ENCODE peak calls at places on chromosome 2, in six cellular contexts. A is AG04450; W is stomach; G is stromal cell of bone marrow; K is naive thymus-derived CD4-positive, alpha-beta T cell; N is choroid plexus epithelial cell. L is an unnamed sample.

GRCh38 chr2:20065885-20066602 is 14.6 kb upstream of the LAPTM4A start:
- DNase-seq in N (peak; percentile 69), K (no peak), G (no peak), W (peak; percentile 50), A (no peak), L (peak; percentile 69)

GRCh38 chr2:225670111-225670974 is 270.8 kb downstream of the NYAP2 start:
- DNase-seq in N (peak; percentile 79), K (no peak), W (no peak), A (peak; percentile 42), G (peak; percentile 31), L (peak; percentile 70)

GRCh38 chr2:46460991-46461715 is 18.2 kb upstream of the TMEM247 start:
- DNase-seq in W (peak; percentile 87), G (peak; percentile 34), N (peak; percentile 73), K (peak; percentile 61), A (peak; percentile 41), L (peak; percentile 72)

GRCh38 chr2:127552336-127552735 is 16.9 kb downstream of the MYO7B start:
- DNase-seq in N (no peak), W (no peak), G (no peak), A (no peak), K (no peak), L (no peak)

GRCh38 chr2:233075141-233075965 is 15.2 kb downstream of the INPP5D start:
- DNase-seq in G (no peak), A (no peak), N (no peak), W (peak; percentile 25), K (no peak), L (no peak)

GRCh38 chr2:60414731-60415130 is 138.7 kb downstream of the BCL11A start:
- DNase-seq in G (no peak), A (no peak), W (no peak), N (peak; percentile 65), K (no peak), L (peak; percentile 23)

GRCh38 chr2:64263315-64263714 is 119.1 kb upstream of the PELI1 start:
- DNase-seq in K (no peak), G (no peak), A (peak; percentile 56), W (no peak), N (peak; percentile 95), L (peak; percentile 93)

GRCh38 chr2:121244616-121245015 is 40.4 kb downstream of the TFCP2L1 start:
- DNase-seq in K (no peak), A (no peak), N (no peak), G (no peak), W (no peak), L (no peak)

GRCh38 chr2:105455488-105455991 is 56.7 kb upstream of the FHL2 start:
- DNase-seq in A (peak; percentile 61), K (no peak), N (peak; percentile 98), W (peak; percentile 74), G (peak; percentile 99), L (peak; percentile 98)

GRCh38 chr2:81903534-81903933 is 1599.0 kb upstream of the LRRTM1 start:
- DNase-seq in A (no peak), G (no peak), K (no peak), W (no peak), N (no peak), L (no peak)

GRCh38 chr2:236576978-236577377 is 7.4 kb downstream of the ACKR3 start:
- DNase-seq in N (no peak), W (no peak), A (no peak), K (no peak), G (no peak), L (no peak)

GRCh38 chr2:175837046-175837445 is 165.0 kb downstream of the LNPK start:
- DNase-seq in K (no peak), A (peak; percentile 77), W (no peak), G (peak; percentile 78), N (peak; percentile 59), L (peak; percentile 78)

GRCh38 chr2:43831438-43832294 is 7.0 kb downstream of the ABCG5 start:
- DNase-seq in A (no peak), W (no peak), G (no peak), N (peak; percentile 6), K (no peak), L (no peak)

GRCh38 chr2:14401838-14402237 is 230.7 kb upstream of the LRATD1 start:
- DNase-seq in A (no peak), G (no peak), N (no peak), K (no peak), W (no peak), L (no peak)

GRCh38 chr2:195202163-195202845 is 454.7 kb upstream of the SLC39A10 start:
- DNase-seq in G (no peak), A (no peak), W (no peak), K (peak; percentile 11), N (peak; percentile 43), L (no peak)

GRCh38 chr2:156333951-156334495 is 1.5 kb upstream of the NR4A2 start:
- DNase-seq in G (peak; percentile 47), N (peak; percentile 51), W (peak; percentile 72), A (no peak), K (peak; percentile 55), L (peak; percentile 68)

GRCh38 chr2:86037795-86038192 is 67.9 kb downstream of the POLR1A start:
- DNase-seq in K (no peak), G (no peak), W (no peak), A (no peak), N (no peak), L (no peak)

GRCh38 chr2:144894612-144895300 is 374.8 kb upstream of the ZEB2 start:
- DNase-seq in N (no peak), G (no peak), A (no peak), K (no peak), W (no peak), L (no peak)

GRCh38 chr2:223725494-223725893 is 111.9 kb downstream of the AP1S3 start:
- DNase-seq in W (peak; percentile 69), G (peak; percentile 95), K (no peak), N (peak; percentile 96), A (peak; percentile 88), L (peak; percentile 98)

GRCh38 chr2:179104736-179105135 is 54.8 kb upstream of the CCDC141 start:
- DNase-seq in A (no peak), N (peak; percentile 69), K (no peak), W (no peak), G (peak; percentile 6), L (peak; percentile 45)